ENCODE peak calls at places on chromosomes 11 and 22, in ten cellular contexts. E is germinal center; X is T follicular helper cell; B is stimulated activated naive CD8-positive, alpha-beta T cell treated with anti-CD3 and anti-CD28 coated beads, Interleukin-15, Interleukin-2, amounts not matched to agents 100 U/mL and 50 U/mL, for 24 hours; V is LoVo; S is HTR-8/SVneo; U is effector CD8-positive, alpha-beta T cell; G is EH; J is effector CD4-positive, alpha-beta T cell; M is tibial nerve. T is an unnamed sample.

GRCh38 chr11:117552626-117553025 is 225.0 kb downstream of the CEP164 start:
- DNase-seq in E (no peak), X (no peak), B (no peak), V (no peak), S (no peak), U (no peak), G (no peak), J (no peak), M (no peak), T (no peak)

GRCh38 chr11:21412652-21413383 is 743.4 kb downstream of the NELL1 start:
- DNase-seq in E (no peak), X (no peak), B (no peak), V (no peak), S (no peak), U (no peak), G (no peak), J (no peak), M (no peak), T (no peak)

GRCh38 chr22:20857247-20857643 is 1.4 kb downstream of the PI4KA start:
- DNase-seq in E (no peak), X (no peak), B (no peak), V (no peak), S (no peak), U (no peak), G (no peak), J (no peak), M (no peak), T (no peak)

GRCh38 chr22:31148953-31149627 is 8.8 kb upstream of the PLA2G3 start:
- DNase-seq in E (peak), X (no peak), B (peak), V (peak), S (peak), U (no peak), G (peak), J (peak), M (no peak), T (no peak)

GRCh38 chr11:1893581-1894359 is 2.1 kb upstream of the PRR33 start:
- DNase-seq in E (no peak), X (no peak), B (no peak), V (no peak), S (no peak), U (no peak), G (peak), J (no peak), M (no peak), T (no peak)

GRCh38 chr11:623349-623869 is 1.3 kb downstream of the CDHR5 start:
- DNase-seq in E (no peak), X (no peak), B (no peak), V (no peak), S (no peak), U (no peak), G (no peak), J (no peak), M (no peak), T (no peak)

GRCh38 chr11:12767022-12767421 is 92.8 kb downstream of the TEAD1 start:
- DNase-seq in E (no peak), X (no peak), B (no peak), V (no peak), S (no peak), U (no peak), G (peak), J (no peak), M (no peak), T (no peak)

GRCh38 chr22:44147821-44148574 is 32.7 kb upstream of the PARVG start:
- DNase-seq in E (no peak), X (no peak), B (no peak), V (peak), S (no peak), U (no peak), G (peak), J (no peak), M (no peak), T (no peak)

GRCh38 chr11:78219493-78220217 is 30.9 kb downstream of the USP35 start:
- DNase-seq in E (no peak), X (no peak), B (no peak), V (no peak), S (no peak), U (no peak), G (no peak), J (no peak), M (no peak), T (no peak)

GRCh38 chr11:46475926-46476545 is 84.5 kb upstream of the CHRM4 start:
- DNase-seq in E (no peak), X (no peak), B (no peak), V (no peak), S (no peak), U (no peak), G (no peak), J (no peak), M (no peak), T (no peak)

GRCh38 chr22:35726398-35726797 is 8.7 kb downstream of the APOL5 start:
- DNase-seq in E (no peak), X (no peak), B (no peak), V (no peak), S (no peak), U (no peak), G (no peak), J (no peak), M (no peak), T (no peak)

GRCh38 chr11:93525601-93526000 is 17.6 kb downstream of the SMCO4 start:
- DNase-seq in E (peak), X (no peak), B (no peak), V (no peak), S (no peak), U (no peak), G (peak), J (no peak), M (no peak), T (no peak)

GRCh38 chr22:43627485-43628252 is 184.4 kb downstream of the EFCAB6 start:
- DNase-seq in E (no peak), X (no peak), B (no peak), V (no peak), S (no peak), U (no peak), G (no peak), J (no peak), M (no peak), T (no peak)

GRCh38 chr22:20211409-20211996 is 56.6 kb downstream of the RTN4R start:
- DNase-seq in E (no peak), X (no peak), B (no peak), V (no peak), S (no peak), U (no peak), G (no peak), J (no peak), M (no peak), T (no peak)

GRCh38 chr22:23762866-23763578 is at the start of gene C22orf15:
- DNase-seq in E (no peak), X (no peak), B (peak), V (no peak), S (no peak), U (peak), G (peak), J (no peak), M (no peak), T (no peak)

GRCh38 chr22:22692707-22693530 is 48.5 kb downstream of the GGTLC2 start:
- DNase-seq in E (peak), X (peak), B (peak), V (peak), S (no peak), U (peak), G (peak), J (peak), M (no peak), T (peak)

GRCh38 chr11:116217441-116217840 is 555.3 kb downstream of the BUD13 start:
- DNase-seq in E (no peak), X (no peak), B (no peak), V (no peak), S (no peak), U (no peak), G (no peak), J (no peak), M (no peak), T (no peak)

GRCh38 chr22:30521368-30522156 is 16.1 kb upstream of the SEC14L4 start:
- DNase-seq in E (no peak), X (no peak), B (no peak), V (no peak), S (no peak), U (no peak), G (no peak), J (no peak), M (no peak), T (no peak)

GRCh38 chr11:44985721-44986120 is 35.0 kb upstream of the TP53I11 start:
- DNase-seq in E (no peak), X (no peak), B (no peak), V (no peak), S (no peak), U (no peak), G (no peak), J (no peak), M (no peak), T (no peak)

GRCh38 chr22:32202161-32202538 is 2.7 kb downstream of the RFPL2 start:
- DNase-seq in E (no peak), X (no peak), B (no peak), V (no peak), S (no peak), U (no peak), G (no peak), J (no peak), M (no peak), T (no peak)

GRCh38 chr11:9664276-9665171 is 647 bp downstream of the SWAP70 start:
- DNase-seq in E (no peak), X (no peak), B (peak), V (peak), S (peak), U (no peak), G (peak), J (no peak), M (peak), T (no peak)

GRCh38 chr11:104968365-104968855 is at the start of gene CASP4:
- DNase-seq in E (peak), X (no peak), B (no peak), V (peak), S (peak), U (no peak), G (peak), J (no peak), M (no peak), T (no peak)

GRCh38 chr11:119764108-119764874 is 35.3 kb upstream of the NECTIN1 start:
- DNase-seq in E (no peak), X (no peak), B (no peak), V (no peak), S (no peak), U (no peak), G (peak), J (no peak), M (no peak), T (no peak)

GRCh38 chr22:50169181-50169759 is 1.3 kb upstream of the PANX2 start:
- DNase-seq in E (no peak), X (no peak), B (peak), V (no peak), S (no peak), U (no peak), G (no peak), J (no peak), M (no peak), T (no peak)

GRCh38 chr22:26632422-26633155 is 10.8 kb downstream of the CRYBA4 start:
- DNase-seq in E (no peak), X (no peak), B (no peak), V (no peak), S (no peak), U (no peak), G (no peak), J (no peak), M (no peak), T (no peak)

GRCh38 chr11:134604886-134605285 is 192.8 kb upstream of the B3GAT1 start:
- DNase-seq in E (no peak), X (no peak), B (no peak), V (no peak), S (no peak), U (no peak), G (no peak), J (no peak), M (no peak), T (no peak)

GRCh38 chr11:111155021-111155420 is 90.5 kb upstream of the POU2AF2 start:
- DNase-seq in E (no peak), X (no peak), B (no peak), V (no peak), S (no peak), U (no peak), G (peak), J (no peak), M (no peak), T (no peak)

GRCh38 chr11:112118176-112118575 is 31.5 kb downstream of the SDHD start:
- DNase-seq in E (no peak), X (no peak), B (peak), V (no peak), S (no peak), U (no peak), G (no peak), J (no peak), M (no peak), T (no peak)

GRCh38 chr22:40050258-40050657 is 55.5 kb downstream of the FAM83F start:
- DNase-seq in E (peak), X (no peak), B (no peak), V (no peak), S (no peak), U (no peak), G (no peak), J (no peak), M (no peak), T (no peak)

GRCh38 chr11:32466279-32466915 is 31.1 kb upstream of the WT1 start:
- DNase-seq in E (no peak), X (no peak), B (no peak), V (peak), S (no peak), U (no peak), G (no peak), J (no peak), M (no peak), T (no peak)

GRCh38 chr11:68168694-68169093 is 44.4 kb downstream of the KMT5B start:
- DNase-seq in E (no peak), X (no peak), B (no peak), V (no peak), S (no peak), U (no peak), G (no peak), J (no peak), M (no peak), T (no peak)

GRCh38 chr11:65781152-65781961 is 581 bp upstream of the AP5B1 start:
- DNase-seq in E (peak), X (no peak), B (no peak), V (no peak), S (no peak), U (no peak), G (no peak), J (no peak), M (no peak), T (no peak)

GRCh38 chr11:61769169-61769920 is 16.9 kb downstream of the MYRF start:
- DNase-seq in E (no peak), X (no peak), B (no peak), V (no peak), S (peak), U (no peak), G (peak), J (no peak), M (no peak), T (no peak)

GRCh38 chr11:57641426-57641825 is 8.3 kb downstream of the YPEL4 start:
- DNase-seq in E (no peak), X (no peak), B (no peak), V (peak), S (peak), U (no peak), G (peak), J (no peak), M (no peak), T (no peak)

GRCh38 chr11:2518112-2518982 is 73.5 kb downstream of the KCNQ1 start:
- DNase-seq in E (no peak), X (no peak), B (no peak), V (no peak), S (no peak), U (no peak), G (no peak), J (no peak), M (peak), T (no peak)

GRCh38 chr22:37545703-37546435 is 14.4 kb upstream of the CDC42EP1 start:
- DNase-seq in E (no peak), X (no peak), B (no peak), V (peak), S (peak), U (no peak), G (peak), J (no peak), M (peak), T (no peak)

GRCh38 chr11:74636633-74637184 is 44.3 kb downstream of the POLD3 start:
- DNase-seq in E (no peak), X (no peak), B (no peak), V (peak), S (peak), U (no peak), G (peak), J (no peak), M (no peak), T (no peak)

T was measured in T-helper 9 cell.